ENCODE peak calls at places on chromosomes 4 and X, in eight cellular contexts. V is colonic mucosa; U is OCI-LY7; P is left kidney; K is activated T-cell treated with anti-CD3 and anti-CD28 coated beads, Interleukin-2, amount 50 U/mL, for 72 hours; W is M059J; J is astrocyte of the hippocampus; Q is SHP77. A is an unnamed sample.

GRCh38 chr4:83013420-83013867 is 2.8 kb upstream of the LIN54 start:
- DNase-seq in V (no peak), U (peak; percentile 38), P (no peak), K (no peak), W (no peak), J (no peak), Q (peak; percentile 2), A (no peak)

GRCh38 chr4:94548571-94548970 is 96.8 kb downstream of the PDLIM5 start:
- DNase-seq in V (no peak), U (no peak), P (no peak), K (no peak), W (peak; percentile 91), J (peak; percentile 79), Q (no peak), A (peak; percentile 90)

GRCh38 chrX:109886122-109886761 is 116.7 kb upstream of the TMEM164 start:
- DNase-seq in V (peak; percentile 26), U (peak; percentile 35), P (peak; percentile 52), K (peak; percentile 21), W (peak; percentile 59), J (peak; percentile 64), Q (peak; percentile 4), A (peak; percentile 45)

GRCh38 chr4:128916832-128917231 is 107.3 kb downstream of the JADE1 start:
- DNase-seq in V (peak; percentile 24), U (peak; percentile 2), P (no peak), K (no peak), W (no peak), J (no peak), Q (no peak), A (no peak)

GRCh38 chr4:75907956-75908355 is 5.7 kb upstream of the PPEF2 start:
- DNase-seq in V (no peak), U (no peak), P (no peak), K (no peak), W (no peak), J (no peak), Q (no peak), A (peak; percentile 19)

GRCh38 chrX:47723689-47724088 is 64.7 kb upstream of the UXT start:
- DNase-seq in V (no peak), U (no peak), P (no peak), K (peak; percentile 31), W (no peak), J (no peak), Q (no peak), A (no peak)

GRCh38 chr4:25857851-25858400 is 4.9 kb downstream of the SEL1L3 start:
- DNase-seq in V (no peak), U (no peak), P (no peak), K (no peak), W (no peak), J (no peak), Q (no peak), A (no peak)

GRCh38 chr4:122293374-122294365 is 85.1 kb upstream of the ADAD1 start:
- DNase-seq in V (no peak), U (no peak), P (no peak), K (no peak), W (no peak), J (peak; percentile 19), Q (no peak), A (no peak)

GRCh38 chr4:21451032-21451431 is 497.5 kb downstream of the KCNIP4 start:
- DNase-seq in V (no peak), U (no peak), P (no peak), K (no peak), W (peak; percentile 91), J (peak; percentile 89), Q (no peak), A (peak; percentile 96)

GRCh38 chrX:72676465-72676864 is 37.6 kb downstream of the PHKA1 start:
- DNase-seq in V (no peak), U (no peak), P (no peak), K (no peak), W (no peak), J (no peak), Q (no peak), A (peak; percentile 51)

GRCh38 chr4:8079031-8079885 is 79.4 kb downstream of the ABLIM2 start:
- DNase-seq in V (peak; percentile 85), U (no peak), P (peak; percentile 54), K (no peak), W (peak; percentile 71), J (peak; percentile 54), Q (no peak), A (no peak)

GRCh38 chr4:140103676-140104075 is 50.3 kb downstream of the MAML3 start:
- DNase-seq in V (no peak), U (peak; percentile 18), P (no peak), K (peak; percentile 81), W (peak; percentile 82), J (no peak), Q (no peak), A (no peak)

GRCh38 chr4:118765399-118765798 is 70.5 kb downstream of the SEC24D start:
- DNase-seq in V (no peak), U (no peak), P (peak; percentile 23), K (no peak), W (peak; percentile 96), J (peak; percentile 95), Q (no peak), A (peak; percentile 96)

GRCh38 chr4:1192493-1193205 is 20.3 kb upstream of the SPON2 start:
- DNase-seq in V (peak; percentile 22), U (no peak), P (no peak), K (no peak), W (peak; percentile 66), J (no peak), Q (no peak), A (no peak)

GRCh38 chr4:39363773-39364393 is 2.3 kb downstream of the RFC1 start:
- DNase-seq in V (no peak), U (peak; percentile 58), P (no peak), K (no peak), W (no peak), J (no peak), Q (no peak), A (no peak)

GRCh38 chr4:155383541-155383940 is 6.8 kb upstream of the MAP9 start:
- DNase-seq in V (no peak), U (no peak), P (no peak), K (no peak), W (no peak), J (no peak), Q (no peak), A (no peak)

A was measured in renal cortical epithelial cell.